ENCODE peak calls at places on chromosomes 3 and 15, in seven cellular contexts. A is cardiac muscle cell, T is HepG2, J is mammary epithelial cell, O is heart left ventricle, H is kidney epithelial cell, L is tibial artery. P is an unnamed sample.

GRCh38 chr3:68972358-68972979 is 40.1 kb upstream of the TAFA4 start:
- DNase-seq in A (peak; percentile 75), T (peak; percentile 63), J (peak; percentile 38), O (peak; percentile 17), H (peak; percentile 28), L (no peak), P (peak; percentile 70)

GRCh38 chr15:91922701-91923279 is 69.3 kb downstream of the SLCO3A1 start:
- DNase-seq in A (no peak), T (no peak), J (no peak), O (no peak), H (no peak), L (no peak), P (no peak)

GRCh38 chr15:47293763-47294162 is 423.5 kb upstream of the SEMA6D start:
- DNase-seq in A (peak; percentile 96), T (no peak), J (peak; percentile 58), O (peak; percentile 22), H (no peak), L (peak; percentile 81), P (no peak)

GRCh38 chr3:31448035-31448881 is 84.5 kb upstream of the STT3B start:
- DNase-seq in A (peak; percentile 37), T (peak; percentile 53), J (peak; percentile 27), O (no peak), H (no peak), L (no peak), P (peak; percentile 52)

GRCh38 chr3:17062736-17063135 is 178.0 kb downstream of the PLCL2 start:
- DNase-seq in A (no peak), T (no peak), J (no peak), O (no peak), H (no peak), L (no peak), P (no peak)

GRCh38 chr3:41881233-41881821 is 80.6 kb downstream of the ULK4 start:
- DNase-seq in A (peak; percentile 66), T (peak; percentile 23), J (peak; percentile 29), O (no peak), H (no peak), L (no peak), P (no peak)

GRCh38 chr15:88839146-88839545 is 35.9 kb downstream of the ACAN start:
- DNase-seq in A (no peak), T (no peak), J (no peak), O (no peak), H (no peak), L (no peak), P (no peak)

GRCh38 chr3:37996785-37997301 is 6.3 kb downstream of the VILL start:
- DNase-seq in A (peak; percentile 81), T (peak; percentile 80), J (peak; percentile 75), O (peak; percentile 70), H (peak; percentile 18), L (peak; percentile 83), P (peak; percentile 87)

GRCh38 chr3:111241960-111242359 is 170.3 kb downstream of the NECTIN3 start:
- DNase-seq in A (no peak), T (no peak), J (no peak), O (no peak), H (no peak), L (no peak), P (no peak)

GRCh38 chr3:184726497-184726896 is 14.6 kb upstream of the MAGEF1 start:
- DNase-seq in A (no peak), T (no peak), J (peak; percentile 78), O (no peak), H (no peak), L (no peak), P (no peak)

GRCh38 chr15:77796046-77796729 is 163.5 kb upstream of the LINGO1 start:
- DNase-seq in A (no peak), T (no peak), J (no peak), O (no peak), H (no peak), L (no peak), P (no peak)
- TF ChIP-seq CTCF in A (no peak), T (no peak), J (no peak), O (no peak), H (no peak), L (no peak), P (no peak)

DNA sequence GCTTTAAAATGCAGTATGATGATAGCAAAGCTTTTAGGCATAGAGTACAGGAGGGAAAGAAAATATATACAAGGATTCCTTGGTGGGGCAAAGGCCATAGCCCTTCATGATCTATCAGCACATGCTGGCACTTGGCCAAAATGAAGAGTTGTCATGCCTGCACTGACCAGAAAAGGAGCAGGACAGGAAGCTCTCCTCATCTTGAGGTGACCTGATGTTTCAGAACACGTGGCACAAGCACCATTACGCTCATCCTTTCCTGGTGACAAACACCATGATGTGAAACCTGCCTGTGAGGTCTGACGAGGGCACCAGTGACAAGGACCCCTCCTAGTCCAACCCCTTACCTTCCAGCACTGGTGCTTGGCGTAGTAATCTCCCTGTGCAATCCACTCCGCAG is 77.9 kb upstream of the DCLK3 start:
- DNase-seq in A (no peak), T (no peak), J (no peak), O (no peak), H (no peak), L (no peak), P (no peak)
- H3K36me3 ChIP-seq in A (no peaks in the 10 kb centered on the region), T (no peaks in the 10 kb centered on the region), J (no peaks in the 10 kb centered on the region), O (peaks cover 40% of the 10 kb centered on the region), H (no peaks in the 10 kb centered on the region), L (peaks cover 55% of the 10 kb centered on the region), P (no peaks in the 10 kb centered on the region)

DNA sequence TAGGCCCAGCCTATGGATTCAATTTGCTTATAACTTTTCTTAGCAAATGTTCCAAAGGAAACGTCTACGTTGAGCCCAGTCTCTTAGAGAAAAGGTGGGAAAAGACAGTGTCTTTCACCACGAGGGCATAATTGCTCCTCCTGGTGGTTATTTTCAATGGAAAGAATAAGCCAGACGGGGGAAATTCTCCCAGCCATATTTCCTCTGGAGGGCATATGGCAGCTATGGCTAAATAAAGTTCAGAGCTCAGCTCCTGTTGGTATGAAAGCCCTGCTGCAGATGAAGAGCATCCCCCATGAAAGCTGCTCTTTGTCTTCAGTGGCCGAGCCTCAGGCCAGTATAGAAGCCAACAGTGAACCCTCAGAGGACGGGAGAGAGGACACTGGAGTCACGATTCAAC is 297.9 kb downstream of the RYR3 start:
- DNase-seq in A (no peak), T (peak; percentile 3), J (no peak), O (no peak), H (no peak), L (no peak), P (peak; percentile 1)
- TF ChIP-seq CTCF in A (no peak), T (no peak), J (peak; percentile 45), O (no peak), H (peak; percentile 33), L (peak; percentile 38), P (peak; percentile 18)

GRCh38 chr3:180974286-180974685 is 15.2 kb downstream of the DNAJC19 start:
- DNase-seq in A (no peak), T (no peak), J (no peak), O (no peak), H (no peak), L (no peak), P (no peak)

GRCh38 chr3:180973543-180973942 is 16.0 kb downstream of the DNAJC19 start:
- DNase-seq in A (no peak), T (no peak), J (no peak), O (no peak), H (no peak), L (no peak), P (no peak)

GRCh38 chr3:180970931-180971330 is 18.6 kb downstream of the DNAJC19 start:
- DNase-seq in A (no peak), T (no peak), J (no peak), O (no peak), H (no peak), L (no peak), P (no peak)
- H3K36me3 ChIP-seq in A (peaks cover 63% of the 10 kb centered on the region), T (no peaks in the 10 kb centered on the region), J (peaks cover 44% of the 10 kb centered on the region), O (peaks cover 38% of the 10 kb centered on the region), H (no peaks in the 10 kb centered on the region), L (peaks cover 61% of the 10 kb centered on the region), P (no peaks in the 10 kb centered on the region)

GRCh38 chr3:186785517-186786018 is 2.2 kb downstream of the EIF4A2 start:
- DNase-seq in A (no peak), T (no peak), J (no peak), O (no peak), H (no peak), L (no peak), P (no peak)

GRCh38 chr3:186786810-186787375 is 3.5 kb downstream of the EIF4A2 start:
- DNase-seq in A (no peak), T (no peak), J (no peak), O (no peak), H (no peak), L (no peak), P (no peak)

GRCh38 chr3:186789554-186790260 is 6.3 kb downstream of the EIF4A2 start:
- DNase-seq in A (no peak), T (no peak), J (no peak), O (no peak), H (no peak), L (no peak), P (no peak)

GRCh38 chr3:186788482-186789370 is 5.3 kb downstream of the EIF4A2 start:
- DNase-seq in A (no peak), T (no peak), J (no peak), O (no peak), H (no peak), L (no peak), P (no peak)

GRCh38 chr3:186787642-186788481 is 4.5 kb downstream of the EIF4A2 start:
- DNase-seq in A (no peak), T (no peak), J (no peak), O (no peak), H (no peak), L (no peak), P (no peak)
- TF ChIP-seq CTCF in A (no peak), T (no peak), J (no peak), O (no peak), H (no peak), L (no peak), P (no peak)

GRCh38 chr15:41816788-41817187 is 11.1 kb upstream of the JMJD7 start:
- DNase-seq in A (no peak), T (no peak), J (no peak), O (no peak), H (no peak), L (no peak), P (no peak)
- H3K36me3 ChIP-seq in A (peaks cover 65% of the 10 kb centered on the region), T (peaks cover 6% of the 10 kb centered on the region), J (peaks cover 74% of the 10 kb centered on the region), O (peaks cover 89% of the 10 kb centered on the region), H (peaks cover 8% of the 10 kb centered on the region), L (peaks cover 99% of the 10 kb centered on the region), P (peaks cover 2% of the 10 kb centered on the region)

DNA sequence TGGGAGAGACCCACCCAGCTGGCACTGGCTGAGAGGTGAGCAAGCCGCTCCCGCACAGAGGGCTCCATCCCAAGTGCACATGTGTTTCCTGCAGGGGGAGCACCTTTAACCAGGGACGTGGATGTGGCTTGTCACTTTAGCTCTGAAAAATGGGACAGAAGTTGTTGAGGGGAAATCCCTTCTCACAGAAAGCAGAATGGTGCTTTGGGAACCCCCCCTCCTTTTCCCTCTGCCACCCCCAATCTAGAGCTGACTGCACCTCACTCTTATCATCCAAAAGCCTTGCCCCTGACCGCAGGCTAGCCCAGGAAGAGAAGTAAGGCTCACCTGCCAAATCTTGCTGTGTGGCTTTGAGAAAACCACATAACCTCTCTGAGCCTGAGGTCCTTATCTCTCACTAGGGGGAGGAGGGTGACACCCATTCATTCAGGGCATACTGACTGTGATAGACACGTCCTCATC is 77.9 kb downstream of the RPN1 start:
- DNase-seq in A (no peak), T (peak; percentile 40), J (no peak), O (no peak), H (no peak), L (no peak), P (peak; percentile 44)
- TF ChIP-seq CTCF in A (peak; percentile 37), T (peak; percentile 68), J (no peak), O (peak; percentile 20), H (peak; percentile 37), L (no peak), P (peak; percentile 52)

GRCh38 chr3:192260611-192261010 is 466.7 kb downstream of the FGF12 start:
- DNase-seq in A (peak; percentile 17), T (no peak), J (no peak), O (no peak), H (peak; percentile 18), L (no peak), P (no peak)
- H3K36me3 ChIP-seq in A (no peaks in the 10 kb centered on the region), T (no peaks in the 10 kb centered on the region), J (no peaks in the 10 kb centered on the region), O (no peaks in the 10 kb centered on the region), H (no peaks in the 10 kb centered on the region), L (no peaks in the 10 kb centered on the region), P (no peaks in the 10 kb centered on the region)

P was measured in Caco-2.